ENCODE peak calls at places on chromosomes 7 and 10, in five cellular contexts. H is heart right ventricle, W is prostate gland, M is adrenal gland, A is stomach. N is an unnamed sample. For H3K4me1, the result is how much of the 10 kb centered on the place peaks cover.

GRCh38 chr10:32889631-32890212 is 68.3 kb downstream of the ITGB1 start:
- DNase-seq in H (no peak), W (no peak), M (no peak), A (no peak), N (no peak)

GRCh38 chr10:10699427-10699826 is 318.2 kb upstream of the CELF2 start:
- DNase-seq in H (no peak), W (no peak), M (no peak), A (no peak), N (no peak)

GRCh38 chr10:7662522-7662921 is 4.2 kb downstream of the ITIH5 start:
- DNase-seq in H (no peak), W (no peak), M (no peak), A (no peak), N (no peak)

GRCh38 chr10:112221545-112221944 is 38.0 kb upstream of the GPAM start:
- DNase-seq in H (no peak), W (no peak), M (no peak), A (no peak), N (no peak)

GRCh38 chr7:108071551-108071950 is 58.6 kb downstream of the LAMB4 start:
- DNase-seq in H (no peak), W (no peak), M (no peak), A (no peak), N (no peak)

GRCh38 chr7:69782917-69783684 is 184.8 kb downstream of the AUTS2 start:
- DNase-seq in H (peak), W (peak), M (peak), A (no peak), N (no peak)

GRCh38 chr7:40715053-40715430 is 580.2 kb downstream of the SUGCT start:
- DNase-seq in H (no peak), W (no peak), M (no peak), A (no peak), N (no peak)

GRCh38 chr7:98754041-98754479 is 115.8 kb downstream of the TMEM130 start:
- DNase-seq in H (no peak), W (no peak), M (no peak), A (no peak), N (no peak)

GRCh38 chr7:100801833-100802568 is 25.3 kb downstream of the EPHB4 start:
- DNase-seq in H (no peak), W (peak), M (peak), A (peak), N (peak)

GRCh38 chr7:115679976-115680375 is 350.6 kb downstream of the TFEC start:
- DNase-seq in H (no peak), W (no peak), M (no peak), A (no peak), N (no peak)

GRCh38 chr7:7114575-7115291 is 67.6 kb upstream of the C1GALT1 start:
- DNase-seq in H (no peak), W (peak), M (no peak), A (peak), N (peak)

GRCh38 chr7:90596745-90597526 is 815 bp downstream of the CDK14 start:
- DNase-seq in H (no peak), W (no peak), M (no peak), A (no peak), N (no peak)

GRCh38 chr7:98923512-98923911 is 45.2 kb downstream of the TRRAP start:
- DNase-seq in H (no peak), W (no peak), M (no peak), A (no peak), N (no peak)

GRCh38 chr10:35204650-35205319 is 78.1 kb downstream of the CREM start:
- DNase-seq in H (no peak), W (no peak), M (no peak), A (no peak), N (no peak)

GRCh38 chr7:36644625-36645422 is 79.5 kb downstream of the AOAH start:
- DNase-seq in H (no peak), W (no peak), M (no peak), A (no peak), N (no peak)

GRCh38 chr7:114937422-114937821 is 15.5 kb downstream of the MDFIC start:
- DNase-seq in H (no peak), W (no peak), M (no peak), A (no peak), N (no peak)

GRCh38 chr10:111037868-111038267 is 39.0 kb upstream of the ADRA2A start:
- DNase-seq in H (no peak), W (no peak), M (no peak), A (no peak), N (no peak)

GRCh38 chr7:55476071-55476803 is 96.1 kb downstream of the VOPP1 start:
- DNase-seq in H (no peak), W (no peak), M (no peak), A (no peak), N (no peak)

GRCh38 chr7:157641866-157642265 is 305.1 kb downstream of the DNAJB6 start:
- DNase-seq in H (no peak), W (no peak), M (no peak), A (no peak), N (no peak)

GRCh38 chr7:69780377-69780776 is 182.1 kb downstream of the AUTS2 start:
- DNase-seq in H (no peak), W (no peak), M (no peak), A (no peak), N (no peak)

GRCh38 chr10:48801026-48801425 is 116.4 kb downstream of the WDFY4 start:
- DNase-seq in H (no peak), W (no peak), M (no peak), A (no peak), N (no peak)

GRCh38 chr7:40162516-40162915 is 27.7 kb downstream of the SUGCT start:
- DNase-seq in H (no peak), W (no peak), M (no peak), A (no peak), N (no peak)

GRCh38 chr7:7650682-7651206 is 10.2 kb downstream of the UMAD1 start:
- DNase-seq in H (no peak), W (no peak), M (no peak), A (no peak), N (no peak)

GRCh38 chr7:101856488-101857357 is 39.3 kb downstream of the CUX1 start:
- DNase-seq in H (peak), W (peak), M (peak), A (peak), N (peak)

GRCh38 chr10:4383683-4384082 is 442.3 kb upstream of the AKR1E2 start:
- DNase-seq in H (no peak), W (no peak), M (no peak), A (no peak), N (no peak)

GRCh38 chr10:130579913-130580312 is 443.7 kb downstream of the GLRX3 start:
- DNase-seq in H (no peak), W (no peak), M (no peak), A (no peak), N (no peak)

GRCh38 chr7:74023037-74023436 is 4.9 kb upstream of the ELN start:
- DNase-seq in H (no peak), W (no peak), M (peak), A (peak), N (no peak)

GRCh38 chr10:103447187-103447586 is 5.0 kb downstream of the CALHM2 start:
- DNase-seq in H (no peak), W (no peak), M (no peak), A (no peak), N (no peak)

GRCh38 chr10:103451091-103451801 is 924 bp downstream of the CALHM2 start:
- DNase-seq in H (peak), W (no peak), M (peak), A (peak), N (peak)

GRCh38 chr10:103448751-103449150 is 3.4 kb downstream of the CALHM2 start:
- DNase-seq in H (peak), W (no peak), M (peak), A (no peak), N (no peak)

GRCh38 chr10:103450201-103450695 is 1.9 kb downstream of the CALHM2 start:
- DNase-seq in H (no peak), W (no peak), M (no peak), A (no peak), N (no peak)

GRCh38 chr10:103449208-103450144 is 2.7 kb downstream of the CALHM2 start:
- DNase-seq in H (no peak), W (no peak), M (no peak), A (no peak), N (peak)
- H3K4me1 ChIP-seq in H (half or more), W (under half), M (under half), A (under half), N (under half)

GRCh38 chr7:97460433-97460832 is 271.5 kb upstream of the TAC1 start:
- DNase-seq in H (no peak), W (no peak), M (no peak), A (no peak), N (no peak)
- H3K4me1 ChIP-seq in H (under half), W (under half), M (under half), A (under half), N (under half)

GRCh38 chr7:135377171-135377570 is 132.7 kb downstream of the CNOT4 start:
- DNase-seq in H (no peak), W (no peak), M (no peak), A (no peak), N (no peak)

GRCh38 chr7:135375908-135376699 is 133.8 kb downstream of the CNOT4 start:
- DNase-seq in H (no peak), W (no peak), M (no peak), A (no peak), N (no peak)

GRCh38 chr7:135372222-135372621 is 137.7 kb downstream of the CNOT4 start:
- DNase-seq in H (no peak), W (no peak), M (no peak), A (no peak), N (no peak)

GRCh38 chr7:135369405-135369804 is 135.8 kb downstream of the STRA8 start:
- DNase-seq in H (no peak), W (no peak), M (no peak), A (no peak), N (no peak)

DNA sequence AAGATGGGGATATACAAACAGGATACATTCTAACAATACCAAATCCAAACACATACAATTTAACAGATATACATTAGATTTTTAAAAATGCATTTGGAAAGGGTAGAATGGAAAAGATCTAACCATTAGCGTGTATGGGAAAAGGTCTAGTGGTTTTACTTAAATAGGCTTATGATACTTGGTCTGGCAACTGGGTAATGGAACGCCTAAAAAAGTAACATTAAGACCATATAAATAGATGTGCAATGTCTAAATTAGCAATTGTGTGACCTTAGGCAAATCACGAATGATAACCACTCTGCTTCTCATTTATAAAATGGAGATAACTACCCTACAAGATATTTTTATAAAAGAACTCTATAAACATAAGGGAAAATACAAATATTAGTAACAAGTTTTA is 135.2 kb downstream of the CNOT4 start:
- DNase-seq in H (no peak), W (no peak), M (no peak), A (no peak), N (no peak)
- H3K4me1 ChIP-seq in H (under half), W (under half), M (under half), A (under half), N (under half)

GRCh38 chr10:75111906-75112703 is 649 bp downstream of the SAMD8 start:
- DNase-seq in H (peak), W (peak), M (peak), A (peak), N (peak)
- H3K4me1 ChIP-seq in H (half or more), W (under half), M (under half), A (under half), N (under half)

N was measured in upper lobe of left lung.